ENCODE peak calls at places on chromosomes 12 and 14, in four cellular contexts. One of them, this sample, is unnamed.

GRCh38 chr14:21229821-21230220 is 39.4 kb downstream of the HNRNPC start:
- DNase-seq in retinal pigment epithelial cell: no peak
- DNase-seq in astrocyte of the spinal cord: no peak
- DNase-seq in iris pigment epithelial cell: no peak
- DNase-seq in this sample: no peak

GRCh38 chr12:19299765-19300164 is 139.5 kb upstream of the AEBP2 start:
- DNase-seq in retinal pigment epithelial cell: no peak
- DNase-seq in astrocyte of the spinal cord: peak
- DNase-seq in iris pigment epithelial cell: peak
- DNase-seq in this sample: no peak

GRCh38 chr12:132765366-132765765 is 3.7 kb upstream of the ANKLE2 start:
- DNase-seq in iris pigment epithelial cell: no peak
- DNase-seq in astrocyte of the spinal cord: no peak
- DNase-seq in retinal pigment epithelial cell: no peak
- DNase-seq in this sample: no peak

GRCh38 chr12:1474059-1474537 is 120.3 kb downstream of the FBXL14 start:
- DNase-seq in iris pigment epithelial cell: peak
- DNase-seq in retinal pigment epithelial cell: peak
- DNase-seq in astrocyte of the spinal cord: peak
- DNase-seq in this sample: peak

GRCh38 chr14:64107438-64107837 is 186.7 kb downstream of the ESR2 start:
- DNase-seq in retinal pigment epithelial cell: no peak
- DNase-seq in iris pigment epithelial cell: no peak
- DNase-seq in astrocyte of the spinal cord: no peak
- DNase-seq in this sample: no peak

GRCh38 chr12:101859664-101860607 is 17.4 kb upstream of the DRAM1 start:
- DNase-seq in retinal pigment epithelial cell: no peak
- DNase-seq in iris pigment epithelial cell: peak
- DNase-seq in astrocyte of the spinal cord: no peak
- DNase-seq in this sample: no peak

GRCh38 chr14:89276424-89276975 is 140.5 kb downstream of the FOXN3 start:
- DNase-seq in astrocyte of the spinal cord: peak
- DNase-seq in iris pigment epithelial cell: peak
- DNase-seq in retinal pigment epithelial cell: no peak
- DNase-seq in this sample: no peak

GRCh38 chr14:94077823-94078222 is 3.2 kb downstream of the DDX24 start:
- DNase-seq in astrocyte of the spinal cord: no peak
- DNase-seq in retinal pigment epithelial cell: no peak
- DNase-seq in iris pigment epithelial cell: no peak
- DNase-seq in this sample: no peak

GRCh38 chr14:103849151-103850013 is 2.0 kb upstream of the PPP1R13B start:
- DNase-seq in astrocyte of the spinal cord: no peak
- DNase-seq in retinal pigment epithelial cell: no peak
- DNase-seq in iris pigment epithelial cell: no peak
- DNase-seq in this sample: no peak